ENCODE peak calls at places on chromosomes 12 and 14, in six cellular contexts. H, X, N, T, K and W are unnamed samples.

GRCh38 chr12:57604454-57605307 is at the start of gene DTX3:
- DNase-seq in H (peak; percentile 41), X (no peak), N (no peak), T (no peak), K (no peak), W (peak; percentile 20)

GRCh38 chr14:97329701-97330100 is 532.5 kb downstream of the VRK1 start:
- DNase-seq in H (no peak), X (no peak), N (no peak), T (no peak), K (no peak), W (peak; percentile 0)

GRCh38 chr12:105279460-105280056 is 43.6 kb upstream of the APPL2 start:
- DNase-seq in H (peak; percentile 47), X (no peak), N (no peak), T (peak; percentile 25), K (no peak), W (no peak)

GRCh38 chr12:29552324-29552927 is 54.9 kb upstream of the OVCH1 start:
- DNase-seq in H (peak; percentile 51), X (peak; percentile 68), N (no peak), T (peak; percentile 54), K (no peak), W (peak; percentile 25)

GRCh38 chr14:36717363-36717762 is 55.7 kb downstream of the PAX9 start:
- DNase-seq in H (no peak), X (no peak), N (no peak), T (no peak), K (no peak), W (no peak)

GRCh38 chr12:49505672-49506071 is 33.2 kb upstream of the KCNH3 start:
- DNase-seq in H (peak; percentile 27), X (no peak), N (no peak), T (no peak), K (no peak), W (no peak)

GRCh38 chr12:1838223-1838993 is 18.0 kb downstream of the LRTM2 start:
- DNase-seq in H (no peak), X (no peak), N (no peak), T (no peak), K (no peak), W (no peak)

GRCh38 chr12:132630672-132631071 is 12.1 kb downstream of the P2RX2 start:
- DNase-seq in H (no peak), X (no peak), N (no peak), T (no peak), K (no peak), W (no peak)

GRCh38 chr12:34397591-34398365 is 375.5 kb downstream of the ALG10 start:
- DNase-seq in H (no peak), X (peak; percentile 28), N (no peak), T (no peak), K (no peak), W (no peak)

GRCh38 chr14:75141967-75142366 is 15.1 kb upstream of the NEK9 start:
- DNase-seq in H (peak; percentile 48), X (no peak), N (no peak), T (no peak), K (no peak), W (peak; percentile 53)

GRCh38 chr14:72610096-72610830 is 283.6 kb downstream of the DPF3 start:
- DNase-seq in H (no peak), X (peak; percentile 46), N (no peak), T (no peak), K (no peak), W (no peak)

GRCh38 chr14:91041450-91041849 is 19.0 kb downstream of the RPS6KA5 start:
- DNase-seq in H (no peak), X (no peak), N (no peak), T (no peak), K (no peak), W (no peak)

GRCh38 chr14:91366749-91367148 is 50.9 kb downstream of the CCDC88C start:
- DNase-seq in H (no peak), X (no peak), N (no peak), T (no peak), K (no peak), W (no peak)

GRCh38 chr14:50943943-50944646 is at the start of gene PYGL:
- DNase-seq in H (peak; percentile 76), X (peak; percentile 78), N (no peak), T (peak; percentile 15), K (no peak), W (peak; percentile 63)

GRCh38 chr12:26017484-26018211 is 59.2 kb downstream of the RASSF8 start:
- DNase-seq in H (peak; percentile 51), X (no peak), N (no peak), T (peak; percentile 30), K (no peak), W (no peak)

GRCh38 chr12:66036317-66036716 is 94.2 kb downstream of the LLPH start:
- DNase-seq in H (peak; percentile 99), X (no peak), N (no peak), T (no peak), K (peak; percentile 85), W (peak; percentile 94)

GRCh38 chr14:87955501-87955900 is 37.5 kb downstream of the GALC start:
- DNase-seq in H (peak; percentile 40), X (no peak), N (no peak), T (no peak), K (peak; percentile 8), W (no peak)

GRCh38 chr12:48361664-48362339 is 11.1 kb upstream of the ZNF641 start:
- DNase-seq in H (no peak), X (no peak), N (no peak), T (no peak), K (no peak), W (no peak)

GRCh38 chr12:52119398-52120254 is 40.1 kb downstream of the SMIM41 start:
- DNase-seq in H (peak; percentile 17), X (no peak), N (no peak), T (peak; percentile 97), K (no peak), W (no peak)

GRCh38 chr12:45077259-45077658 is 26.4 kb upstream of the DBX2 start:
- DNase-seq in H (no peak), X (no peak), N (no peak), T (no peak), K (no peak), W (no peak)

GRCh38 chr12:123732251-123732650 is 20.1 kb downstream of the ATP6V0A2 start:
- DNase-seq in H (no peak), X (no peak), N (no peak), T (no peak), K (no peak), W (no peak)

GRCh38 chr12:64608901-64609542 is 1.3 kb upstream of the RASSF3 start:
- DNase-seq in H (peak; percentile 73), X (peak; percentile 63), N (no peak), T (peak; percentile 53), K (no peak), W (peak; percentile 28)

GRCh38 chr12:64203775-64204174 is 18.3 kb downstream of the KICS2 start:
- DNase-seq in H (no peak), X (no peak), N (no peak), T (no peak), K (no peak), W (no peak)

GRCh38 chr12:53365245-53365904 is 14.6 kb upstream of the SP1 start:
- DNase-seq in H (peak; percentile 36), X (no peak), N (no peak), T (no peak), K (no peak), W (no peak)

GRCh38 chr12:51905507-51906438 is 1.5 kb upstream of the ACVRL1 start:
- DNase-seq in H (peak; percentile 62), X (peak; percentile 94), N (no peak), T (no peak), K (no peak), W (peak; percentile 91)